ENCODE peak calls at places on chromosomes 7 and 10, in four cellular contexts. W is activated CD4-positive, alpha-beta T cell treated with anti-CD3 and anti-CD28 coated beads, Interleukin-2, amount 10 ng/mL, durations not matched to agents 7 days and 5 days; H is AG04450; M is SJCRH30. V is an unnamed sample.

GRCh38 chr10:361203-362135 is 226.2 kb downstream of the ZMYND11 start:
- DNase-seq in H (no peak), W (no peak), M (peak; percentile 58), V (no peak)

GRCh38 chr10:131180086-131180485 is 131.4 kb downstream of the TCERG1L start:
- DNase-seq in W (no peak), M (no peak), H (no peak), V (no peak)

GRCh38 chr7:2248984-2249694 is 7.1 kb downstream of the NUDT1 start:
- DNase-seq in H (peak; percentile 89), M (peak; percentile 77), W (no peak), V (peak; percentile 93)

GRCh38 chr7:143002856-143003255 is 24.1 kb downstream of the OR9A2 start:
- DNase-seq in H (no peak), W (no peak), M (no peak), V (no peak)

GRCh38 chr10:72066318-72067284 is 21.8 kb downstream of the SPOCK2 start:
- DNase-seq in H (no peak), W (no peak), M (peak; percentile 49), V (no peak)

GRCh38 chr10:132861884-132862461 is 76.0 kb upstream of the NKX6-2 start:
- DNase-seq in M (no peak), H (no peak), W (no peak), V (no peak)

GRCh38 chr10:70537398-70538194 is 59.0 kb downstream of the PALD1 start:
- DNase-seq in H (no peak), W (peak; percentile 32), M (no peak), V (no peak)

GRCh38 chr10:74797550-74797949 is 28.9 kb upstream of the KAT6B start:
- DNase-seq in W (no peak), H (no peak), M (no peak), V (no peak)

GRCh38 chr7:143321242-143321641 is 5.3 kb downstream of the CLCN1 start:
- DNase-seq in M (no peak), H (no peak), W (no peak), V (no peak)

GRCh38 chr10:80173441-80173840 is 31.9 kb downstream of the ANXA11 start:
- DNase-seq in W (no peak), H (no peak), M (no peak), V (no peak)

GRCh38 chr7:8418627-8419245 is 14.7 kb upstream of the NXPH1 start:
- DNase-seq in H (peak; percentile 3), W (peak; percentile 61), M (peak; percentile 88), V (peak; percentile 44)

GRCh38 chr10:14579405-14579804 is 195.3 kb downstream of the FAM107B start:
- DNase-seq in H (no peak), M (no peak), W (no peak), V (peak; percentile 83)

GRCh38 chr10:47099445-47099844 is 188.2 kb downstream of the PTPN20 start:
- DNase-seq in W (no peak), M (no peak), H (no peak), V (no peak)

GRCh38 chr10:133056651-133057178 is 31.0 kb upstream of the ADGRA1 start:
- DNase-seq in H (no peak), M (no peak), W (no peak), V (no peak)

GRCh38 chr10:89940076-89940475 is 238.7 kb downstream of the KIF20B start:
- DNase-seq in M (no peak), H (no peak), W (no peak), V (no peak)

GRCh38 chr7:145263886-145264285 is 428.0 kb upstream of the TPK1 start:
- DNase-seq in W (no peak), H (no peak), M (peak; percentile 16), V (no peak)

GRCh38 chr7:12494354-12495024 is 76.0 kb upstream of the SCIN start:
- DNase-seq in M (no peak), H (no peak), W (no peak), V (no peak)

GRCh38 chr7:297611-298374 is 7.8 kb downstream of the FOXL3 start:
- DNase-seq in H (no peak), M (no peak), W (no peak), V (no peak)

GRCh38 chr10:15313844-15314243 is 57.2 kb downstream of the FAM171A1 start:
- DNase-seq in H (no peak), M (no peak), W (no peak), V (no peak)

GRCh38 chr10:17375936-17376584 is 78.3 kb downstream of the ST8SIA6 start:
- DNase-seq in H (no peak), W (peak; percentile 34), M (peak; percentile 41), V (no peak)

GRCh38 chr10:127102176-127102575 is 94.2 kb downstream of the INSYN2A start:
- DNase-seq in W (no peak), H (no peak), M (no peak), V (no peak)

GRCh38 chr7:123003539-123004126 is 8.1 kb upstream of the TAS2R16 start:
- DNase-seq in M (no peak), H (no peak), W (no peak), V (peak; percentile 1)

GRCh38 chr7:119197872-119198527 is 973.5 kb downstream of the ANKRD7 start:
- DNase-seq in M (peak; percentile 63), H (no peak), W (peak; percentile 25), V (peak; percentile 58)

GRCh38 chr10:131141645-131142445 is 169.7 kb downstream of the TCERG1L start:
- DNase-seq in H (no peak), M (no peak), W (no peak), V (no peak)

GRCh38 chr7:95335093-95335492 is 10.8 kb upstream of the PON1 start:
- DNase-seq in H (no peak), W (no peak), M (peak; percentile 40), V (no peak)

GRCh38 chr10:31151301-31151700 is 119.6 kb upstream of the ZNF438 start:
- DNase-seq in H (no peak), W (no peak), M (no peak), V (no peak)

V was measured in MV-4-11.